ENCODE peak calls at places on chromosomes 12 and 14, in six cellular contexts. L is neuronal stem cell, M is H9, Y is IMR-90, G is trophoblast cell, F is H1. H is an unnamed sample.

GRCh38 chr12:45988259-45988658 is 2.1 kb downstream of the SCAF11 start:
- DNase-seq in L (no peak), M (no peak), Y (peak; percentile 82), G (no peak), F (no peak), H (peak; percentile 28)

GRCh38 chr12:32390572-32391219 is 8.7 kb upstream of the FGD4 start:
- DNase-seq in L (no peak), M (no peak), Y (no peak), G (no peak), F (no peak), H (no peak)

GRCh38 chr14:77549451-77549850 is 50.8 kb upstream of the ISM2 start:
- DNase-seq in L (peak; percentile 36), M (no peak), Y (no peak), G (peak; percentile 92), F (no peak), H (no peak)

GRCh38 chr14:31388687-31389413 is 31.5 kb downstream of the HEATR5A start:
- DNase-seq in L (no peak), M (no peak), Y (peak; percentile 41), G (peak; percentile 93), F (no peak), H (peak; percentile 12)

GRCh38 chr12:95760371-95760770 is 30.2 kb downstream of the NTN4 start:
- DNase-seq in L (no peak), M (no peak), Y (no peak), G (no peak), F (no peak), H (no peak)

GRCh38 chr12:102891756-102892155 is 25.3 kb downstream of the PAH start:
- DNase-seq in L (peak; percentile 64), M (peak; percentile 64), Y (no peak), G (no peak), F (no peak), H (no peak)

GRCh38 chr12:67916266-67916970 is 72.8 kb upstream of the IFNG-AS1 start:
- DNase-seq in L (no peak), M (no peak), Y (peak; percentile 24), G (no peak), F (no peak), H (no peak)

GRCh38 chr12:113402586-113403260 is 964 bp downstream of the SDS start:
- DNase-seq in L (no peak), M (no peak), Y (no peak), G (no peak), F (no peak), H (no peak)

GRCh38 chr14:105348945-105349699 is 34.6 kb downstream of the PACS2 start:
- DNase-seq in L (no peak), M (no peak), Y (no peak), G (no peak), F (no peak), H (no peak)

GRCh38 chr12:19440916-19441315 is 1.6 kb downstream of the AEBP2 start:
- DNase-seq in L (no peak), M (no peak), Y (peak; percentile 40), G (no peak), F (no peak), H (no peak)

GRCh38 chr14:53950031-53950793 is 6.4 kb downstream of the BMP4 start:
- DNase-seq in L (no peak), M (no peak), Y (no peak), G (peak; percentile 32), F (no peak), H (no peak)
- H2BK5ac ChIP-seq in L (no peak overlapping the region), M (no peak overlapping the region), Y (no peak overlapping the region), G (no peak overlapping the region), F (no peak overlapping the region), H (no peak overlapping the region)

GRCh38 chr14:85332401-85332800 is 197.5 kb upstream of the FLRT2 start:
- DNase-seq in L (no peak), M (no peak), Y (no peak), G (no peak), F (no peak), H (no peak)
- H3K4ac ChIP-seq in L (no peak overlapping the region), M (no peak overlapping the region), Y (no peak overlapping the region), G (no peak overlapping the region), F (no peak overlapping the region), H (no peak overlapping the region)

DNA sequence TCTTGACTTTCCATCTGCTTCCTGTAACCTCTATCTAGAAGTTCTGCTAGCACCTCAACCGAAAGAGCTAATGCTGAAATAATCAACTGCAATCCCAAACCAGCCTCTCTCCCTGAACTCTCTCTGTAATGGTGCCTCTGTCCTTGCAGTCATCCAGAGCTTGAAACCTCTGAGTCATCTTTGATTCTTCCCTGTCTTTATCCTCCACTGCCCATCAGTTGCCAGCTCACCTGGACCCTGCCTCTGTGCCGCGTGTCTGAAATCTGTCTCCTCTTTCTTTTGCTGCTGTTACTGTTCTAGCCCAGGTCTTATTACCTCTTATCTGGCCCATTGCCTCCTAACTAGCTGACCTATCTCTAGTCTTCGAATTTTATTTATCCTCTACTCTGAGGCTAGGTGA is 15.5 kb downstream of the CLSTN3 start:
- DNase-seq in L (no peak), M (no peak), Y (no peak), G (peak; percentile 32), F (no peak), H (no peak)
- H2AFZ ChIP-seq in L (no peak overlapping the region), M (no peak overlapping the region), Y (no peak overlapping the region), G (no peak overlapping the region), F (no peak overlapping the region), H (no peak overlapping the region)

GRCh38 chr12:4440187-4440941 is 5.3 kb downstream of the FGF6 start:
- DNase-seq in L (no peak), M (peak; percentile 72), Y (no peak), G (no peak), F (no peak), H (no peak)
- H2BK5ac ChIP-seq in L (no peak overlapping the region), M (no peak overlapping the region), Y (no peak overlapping the region), G (no peak overlapping the region), F (peak overlapping the region; percentile 67), H (no peak overlapping the region)

GRCh38 chr12:121400332-121401139 is 618 bp downstream of the RNF34 start:
- DNase-seq in L (peak; percentile 27), M (peak; percentile 55), Y (peak; percentile 47), G (peak; percentile 56), F (no peak), H (peak; percentile 69)
- H3K4ac ChIP-seq in L (no peak overlapping the region), M (no peak overlapping the region), Y (peak overlapping the region; percentile 90), G (peak overlapping the region; percentile 73), F (peak overlapping the region; percentile 89), H (peak overlapping the region; percentile 94)

GRCh38 chr14:44170099-44170498 is 337.0 kb downstream of the FSCB start:
- DNase-seq in L (no peak), M (no peak), Y (no peak), G (no peak), F (no peak), H (peak; percentile 36)

GRCh38 chr14:44166611-44167010 is 340.5 kb downstream of the FSCB start:
- DNase-seq in L (no peak), M (no peak), Y (no peak), G (no peak), F (no peak), H (no peak)

GRCh38 chr14:44165286-44165685 is 341.8 kb downstream of the FSCB start:
- DNase-seq in L (no peak), M (no peak), Y (no peak), G (no peak), F (no peak), H (peak; percentile 35)

GRCh38 chr14:44168566-44168965 is 338.5 kb downstream of the FSCB start:
- DNase-seq in L (no peak), M (no peak), Y (no peak), G (no peak), F (no peak), H (peak; percentile 33)

GRCh38 chr14:44170554-44170953 is 336.5 kb downstream of the FSCB start:
- DNase-seq in L (no peak), M (no peak), Y (no peak), G (no peak), F (no peak), H (no peak)
- H2AFZ ChIP-seq in L (no peak overlapping the region), M (no peak overlapping the region), Y (no peak overlapping the region), G (no peak overlapping the region), F (no peak overlapping the region), H (no peak overlapping the region)

H was measured in mesenchymal stem cell.